ENCODE peak calls at places on chromosomes 1 and 21, in five cellular contexts. P, F, W, X and Z are unnamed samples.

GRCh38 chr1:147053269-147053668 is 115.1 kb downstream of the NBPF12 start:
- DNase-seq in P (no peak), F (no peak), W (no peak), X (no peak), Z (no peak)

GRCh38 chr1:48693180-48693579 is 83.5 kb downstream of the BEND5 start:
- DNase-seq in P (no peak), F (no peak), W (no peak), X (no peak), Z (no peak)

GRCh38 chr1:111987502-111987901 is 2.0 kb downstream of the KCND3 start:
- DNase-seq in P (no peak), F (peak), W (no peak), X (no peak), Z (no peak)

GRCh38 chr1:91891969-91892368 is 6.0 kb upstream of the TGFBR3 start:
- DNase-seq in P (peak), F (no peak), W (no peak), X (no peak), Z (no peak)

GRCh38 chr1:70142120-70142519 is 63.3 kb downstream of the LRRC40 start:
- DNase-seq in P (peak), F (no peak), W (no peak), X (no peak), Z (peak)

GRCh38 chr21:45817345-45817744 is 164.2 kb upstream of the COL6A1 start:
- DNase-seq in P (no peak), F (no peak), W (no peak), X (no peak), Z (no peak)

GRCh38 chr1:201533836-201534235 is 5.1 kb upstream of the NAV1 start:
- DNase-seq in P (no peak), F (no peak), W (no peak), X (no peak), Z (no peak)

GRCh38 chr1:109474697-109475096 is 8.4 kb downstream of the SYPL2 start:
- DNase-seq in P (no peak), F (no peak), W (no peak), X (no peak), Z (no peak)

GRCh38 chr21:33152228-33153130 is 77.3 kb upstream of the IFNAR2 start:
- DNase-seq in P (no peak), F (no peak), W (no peak), X (no peak), Z (no peak)

GRCh38 chr1:43239484-43239883 is 30.3 kb upstream of the TMEM125 start:
- DNase-seq in P (no peak), F (no peak), W (no peak), X (no peak), Z (no peak)

GRCh38 chr1:107499139-107499744 is 358.4 kb downstream of the NTNG1 start:
- DNase-seq in P (no peak), F (no peak), W (no peak), X (no peak), Z (no peak)

GRCh38 chr1:183871142-183871541 is 66.2 kb downstream of the RGL1 start:
- DNase-seq in P (peak), F (no peak), W (no peak), X (no peak), Z (peak)

GRCh38 chr21:38696617-38697016 is 109.1 kb upstream of the ETS2 start:
- DNase-seq in P (no peak), F (no peak), W (no peak), X (no peak), Z (no peak)

GRCh38 chr1:7539772-7540175 is 231.3 kb upstream of the VAMP3 start:
- DNase-seq in P (peak), F (no peak), W (no peak), X (peak), Z (no peak)

GRCh38 chr1:214469290-214469689 is 82.1 kb downstream of the PTPN14 start:
- DNase-seq in P (no peak), F (no peak), W (no peak), X (no peak), Z (no peak)

GRCh38 chr1:185488673-185489311 is 171.7 kb upstream of the IVNS1ABP start:
- DNase-seq in P (no peak), F (peak), W (peak), X (no peak), Z (no peak)

GRCh38 chr1:52905376-52905698 is 16.2 kb downstream of the ECHDC2 start:
- DNase-seq in P (no peak), F (no peak), W (no peak), X (no peak), Z (no peak)

GRCh38 chr1:52904590-52905375 is 16.8 kb downstream of the ECHDC2 start:
- DNase-seq in P (peak), F (no peak), W (no peak), X (no peak), Z (no peak)

GRCh38 chr1:52906135-52906603 is 15.4 kb downstream of the ECHDC2 start:
- DNase-seq in P (no peak), F (no peak), W (no peak), X (no peak), Z (no peak)

GRCh38 chr1:52907068-52907811 is 14.3 kb downstream of the ECHDC2 start:
- DNase-seq in P (no peak), F (no peak), W (no peak), X (no peak), Z (no peak)

DNA sequence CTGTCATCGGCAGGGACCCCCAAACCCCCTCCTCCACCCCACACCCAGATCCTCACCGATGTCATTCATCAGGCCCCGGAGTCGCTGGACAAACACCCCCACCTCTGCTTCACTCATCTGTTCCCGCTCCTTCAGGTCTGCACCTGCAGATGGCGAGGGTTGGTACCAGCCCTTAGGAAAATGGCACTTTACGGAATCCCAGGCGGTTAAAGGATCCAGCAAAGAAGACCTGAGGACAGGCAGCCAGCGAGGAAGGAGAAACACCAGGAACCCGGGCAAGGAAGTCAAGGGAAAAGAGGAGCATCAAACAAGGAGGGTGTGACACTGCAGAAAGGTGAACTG is 13.8 kb downstream of the ECHDC2 start:
- DNase-seq in P (no peak), F (no peak), W (no peak), X (no peak), Z (no peak)
- TF ChIP-seq CTCF in P (no peak), F (no peak), W (no peak), X (no peak), Z (no peak)

DNA sequence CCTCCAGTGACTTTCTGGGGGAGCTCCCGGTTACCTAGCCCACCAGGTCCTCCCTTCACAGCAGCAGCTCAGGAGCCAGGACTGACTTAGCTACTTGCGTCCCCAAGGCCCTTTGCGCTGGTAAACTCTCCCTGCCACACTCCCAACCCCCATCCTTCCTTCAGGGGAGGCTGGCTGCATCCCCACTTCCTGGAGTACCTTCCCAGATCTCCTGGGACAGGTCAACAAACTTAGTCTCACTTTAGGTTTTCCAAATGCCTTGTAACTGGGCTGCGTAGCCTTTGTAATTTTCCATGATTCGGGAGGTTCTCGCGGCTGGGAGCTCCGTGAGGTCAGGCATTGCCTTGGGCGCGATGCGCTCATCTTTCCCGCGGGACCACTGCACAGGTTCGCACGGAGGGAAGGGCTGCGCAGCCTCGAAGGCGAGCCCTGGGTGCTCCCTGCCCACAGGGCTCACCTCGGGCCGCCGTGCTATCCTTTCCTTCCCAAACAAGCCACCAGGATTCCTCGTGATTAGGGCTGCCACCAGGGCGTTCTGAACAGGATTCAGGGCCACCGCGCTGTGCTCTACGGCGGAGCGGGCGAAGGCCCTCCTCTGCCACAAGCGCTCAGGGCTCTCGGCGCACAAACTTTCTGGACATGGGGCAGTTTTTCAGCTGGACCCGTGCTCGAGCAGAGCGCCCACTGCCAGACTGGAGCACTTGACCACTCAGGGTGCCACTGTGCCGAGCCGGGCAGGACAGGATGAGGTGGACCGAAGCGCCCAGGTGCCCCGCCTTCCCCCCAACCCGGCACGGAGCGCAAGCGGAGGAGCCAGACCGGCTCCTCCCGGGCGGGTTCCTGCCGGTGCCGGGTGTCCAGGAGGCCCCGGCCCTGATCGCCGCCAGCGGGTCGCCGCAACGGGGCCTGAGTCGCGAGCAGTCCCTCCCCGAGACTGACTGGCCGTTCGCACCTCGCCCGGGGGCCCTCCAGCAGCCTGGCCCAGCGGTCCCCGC is 1.1 kb downstream of the TMPRSS2 start:
- DNase-seq in P (peak), F (no peak), W (no peak), X (peak), Z (no peak)
- H3K4me3 ChIP-seq in P (no peak), F (peak), W (peak), X (peak), Z (peak)

DNA sequence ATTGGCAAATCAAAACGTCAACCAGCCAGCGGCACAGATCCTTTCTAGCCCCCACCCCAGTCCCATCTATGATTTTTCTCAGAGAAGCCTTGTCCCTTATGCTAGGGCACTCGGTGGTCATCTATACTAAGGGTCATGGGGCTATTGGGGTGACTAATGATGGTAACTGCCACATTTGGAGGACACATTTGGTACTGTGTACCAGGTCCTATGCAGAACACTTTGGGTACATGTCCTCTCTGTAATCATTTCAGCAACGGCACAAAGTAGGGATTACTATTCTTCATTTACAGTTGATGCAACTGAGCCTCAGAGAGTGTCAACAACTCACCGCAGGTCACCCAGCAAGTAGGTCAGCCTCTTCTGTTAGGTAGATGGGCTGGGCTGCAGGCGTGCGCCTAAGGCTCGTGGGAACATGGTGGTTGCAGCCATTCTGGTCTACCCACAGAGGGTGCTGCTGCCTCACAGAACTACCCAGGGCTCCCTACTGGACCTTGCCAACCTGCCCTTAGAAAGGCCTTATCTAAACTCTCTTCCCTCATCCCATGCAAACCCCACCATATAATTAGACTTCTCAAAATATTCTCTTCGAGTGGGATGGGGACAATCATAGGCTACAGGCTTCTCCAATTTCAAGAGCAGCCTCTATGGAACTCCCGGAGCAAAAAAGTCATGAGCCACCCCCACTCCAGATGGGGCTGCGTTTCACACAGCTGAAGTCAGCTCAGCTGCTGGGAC is 5.7 kb upstream of the SDHB start:
- DNase-seq in P (peak), F (peak), W (peak), X (peak), Z (peak)
- TF ChIP-seq CTCF in P (peak), F (peak), W (peak), X (peak), Z (peak)

GRCh38 chr1:211813590-211813989 is 17.0 kb downstream of the LPGAT1 start:
- DNase-seq in P (peak), F (peak), W (no peak), X (peak), Z (peak)

GRCh38 chr1:211814313-211814712 is 16.2 kb downstream of the LPGAT1 start:
- DNase-seq in P (no peak), F (no peak), W (no peak), X (no peak), Z (no peak)

GRCh38 chr1:211812584-211812983 is 18.0 kb downstream of the LPGAT1 start:
- DNase-seq in P (no peak), F (no peak), W (no peak), X (no peak), Z (no peak)

GRCh38 chr1:211811126-211811525 is 19.4 kb downstream of the LPGAT1 start:
- DNase-seq in P (peak), F (no peak), W (no peak), X (no peak), Z (no peak)

GRCh38 chr1:211811848-211812247 is 18.7 kb downstream of the LPGAT1 start:
- DNase-seq in P (no peak), F (no peak), W (no peak), X (no peak), Z (no peak)
- H3K4me3 ChIP-seq in P (no peak), F (no peak), W (no peak), X (no peak), Z (no peak)

DNA sequence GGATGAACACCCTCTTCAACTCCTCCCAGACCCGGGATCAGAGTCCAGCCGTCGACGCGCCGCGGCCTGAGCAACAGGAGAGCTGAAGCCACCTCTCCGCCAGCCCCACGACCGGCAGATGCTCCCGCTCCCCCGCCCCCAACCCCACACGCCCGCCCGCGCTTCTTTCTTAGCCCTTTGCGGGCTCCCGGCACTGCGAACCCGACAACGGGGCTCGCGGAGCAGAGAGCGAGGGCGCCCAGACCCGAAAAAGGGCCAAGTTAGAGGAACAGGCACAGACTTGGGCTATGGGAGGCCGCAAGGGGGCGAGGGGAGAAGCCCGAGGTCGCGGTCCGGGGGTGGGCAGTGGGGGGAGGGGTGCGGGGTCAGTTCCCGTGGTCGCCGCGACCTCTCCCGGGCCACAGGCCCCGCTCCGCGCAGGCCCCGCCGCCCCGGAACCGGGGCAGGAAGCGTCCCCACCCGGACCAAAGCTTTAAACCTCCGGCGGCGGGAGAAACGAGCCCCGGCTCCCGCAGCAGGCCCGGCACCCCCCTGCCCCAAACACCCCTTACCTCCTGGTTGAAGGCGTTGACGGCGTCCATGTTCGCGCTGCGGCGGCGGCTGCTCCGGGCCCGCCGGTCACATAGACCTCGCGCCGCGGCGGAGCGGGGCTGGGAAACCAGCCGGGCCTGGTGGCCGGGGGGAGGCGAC is 661 bp downstream of the SCAF4 start:
- DNase-seq in P (no peak), F (peak), W (peak), X (peak), Z (no peak)
- TF ChIP-seq CTCF in P (no peak), F (peak), W (no peak), X (no peak), Z (no peak)

GRCh38 chr1:102872526-102872925 is 235.8 kb downstream of the COL11A1 start:
- DNase-seq in P (no peak), F (no peak), W (no peak), X (no peak), Z (no peak)
- H3K4me3 ChIP-seq in P (no peak), F (no peak), W (no peak), X (no peak), Z (no peak)

DNA sequence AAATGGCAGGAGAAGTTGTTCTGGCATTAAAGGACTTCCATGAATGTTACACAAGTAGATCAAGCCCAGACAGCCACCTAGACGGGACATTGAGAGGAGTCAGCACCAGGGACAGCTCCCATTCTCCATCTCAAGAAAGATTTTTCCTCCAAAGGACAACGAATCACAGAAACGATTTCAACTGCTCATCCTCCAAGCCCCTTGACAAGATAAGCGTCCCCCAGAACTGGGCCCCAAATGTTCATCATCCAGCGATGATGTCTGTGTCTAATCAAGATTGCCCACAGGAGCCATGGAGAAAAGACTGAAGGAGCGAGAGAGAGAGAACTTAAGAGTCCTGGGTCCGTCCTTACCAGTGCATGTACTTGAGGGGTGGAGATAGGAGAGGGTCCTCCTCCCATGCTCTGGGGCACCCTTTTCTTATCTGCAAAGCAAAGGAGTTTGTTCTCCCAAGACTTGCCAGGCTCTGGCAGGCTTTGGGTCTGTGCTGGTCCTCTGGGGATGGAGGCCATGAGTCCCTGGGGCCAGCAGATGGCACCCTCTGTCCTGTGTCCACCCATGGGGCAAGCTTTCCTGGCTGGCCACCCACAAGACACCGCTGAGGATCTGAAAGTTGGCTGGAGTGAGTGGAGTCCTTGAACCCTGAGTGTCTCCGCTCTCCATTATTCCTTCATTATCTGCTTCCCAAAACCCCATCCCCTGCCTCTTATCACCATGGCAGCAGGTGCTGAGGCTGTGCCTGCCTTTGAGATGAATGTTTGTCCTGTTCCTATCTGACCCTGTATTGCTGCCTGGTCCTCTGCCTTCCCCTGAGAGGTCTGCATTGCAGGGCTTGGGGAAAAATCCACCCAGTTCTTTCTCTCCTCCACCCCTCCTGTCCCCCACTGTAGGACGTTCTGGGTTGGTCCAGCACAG is 164.6 kb downstream of the ACTL8 start:
- DNase-seq in P (peak), F (no peak), W (no peak), X (no peak), Z (peak)
- TF ChIP-seq CTCF in P (no peak), F (no peak), W (no peak), X (no peak), Z (peak)

GRCh38 chr1:47435506-47436303 is 2.1 kb upstream of the FOXD2 start:
- DNase-seq in P (no peak), F (no peak), W (no peak), X (no peak), Z (no peak)
- H3K4me3 ChIP-seq in P (no peak), F (no peak), W (no peak), X (no peak), Z (no peak)